ENCODE peak calls at places on chromosomes 2 and 18, in six cellular contexts. U, F, V, X, Z and B are unnamed samples.

GRCh38 chr2:95389256-95390119 is 13.0 kb upstream of the FAHD2A start:
- DNase-seq in V (peak), F (peak), Z (no peak), X (peak), U (no peak), B (peak)

GRCh38 chr2:128832946-128833560 is 514.4 kb upstream of the HS6ST1 start:
- DNase-seq in F (peak), U (no peak), Z (no peak), X (no peak), V (no peak), B (no peak)

GRCh38 chr2:130390460-130391057 is 34.7 kb downstream of the PTPN18 start:
- DNase-seq in X (no peak), U (no peak), V (no peak), Z (no peak), F (no peak), B (no peak)

GRCh38 chr2:166900700-166901099 is 12.4 kb downstream of the XIRP2 start:
- DNase-seq in F (no peak), Z (no peak), X (no peak), V (peak), U (peak), B (no peak)

GRCh38 chr2:237343993-237344392 is 70.0 kb downstream of the COL6A3 start:
- DNase-seq in U (no peak), X (no peak), V (no peak), Z (no peak), F (no peak), B (no peak)

GRCh38 chr2:74814102-74814501 is 19.8 kb upstream of the HK2 start:
- DNase-seq in V (no peak), F (no peak), X (no peak), Z (no peak), U (peak), B (no peak)

GRCh38 chr2:6769346-6769745 is 96.4 kb downstream of the CMPK2 start:
- DNase-seq in F (no peak), X (no peak), U (no peak), Z (no peak), V (no peak), B (no peak)

GRCh38 chr2:95276244-95276887 is 2.1 kb downstream of the PROM2 start:
- DNase-seq in X (no peak), V (no peak), F (no peak), U (no peak), Z (no peak), B (no peak)

GRCh38 chr2:10884530-10885478 is 26.9 kb upstream of the KCNF1 start:
- DNase-seq in V (no peak), X (no peak), F (no peak), U (peak), Z (peak), B (no peak)

GRCh38 chr2:1973636-1974035 is 229.3 kb upstream of the PXDN start:
- DNase-seq in V (no peak), X (no peak), U (no peak), Z (no peak), F (no peak), B (no peak)

GRCh38 chr2:240293865-240294461 is 141.5 kb upstream of the GPC1 start:
- DNase-seq in F (peak), V (no peak), X (no peak), Z (no peak), U (no peak), B (no peak)

GRCh38 chr2:28469304-28469703 is 26.6 kb upstream of the PLB1 start:
- DNase-seq in Z (no peak), X (no peak), F (no peak), U (no peak), V (no peak), B (no peak)

GRCh38 chr18:25109484-25109883 is 242.5 kb downstream of the ZNF521 start:
- DNase-seq in V (no peak), F (no peak), Z (no peak), U (no peak), X (no peak), B (no peak)

GRCh38 chr18:58268849-58269248 is 224.8 kb downstream of the NEDD4L start:
- DNase-seq in F (no peak), Z (no peak), U (no peak), V (peak), X (no peak), B (no peak)

GRCh38 chr2:239247401-239248245 is 153.2 kb downstream of the HDAC4 start:
- DNase-seq in X (no peak), F (no peak), U (peak), Z (no peak), V (no peak), B (no peak)

GRCh38 chr2:191382801-191383200 is 137.6 kb downstream of the MYO1B start:
- DNase-seq in X (no peak), V (no peak), U (peak), F (no peak), Z (no peak), B (no peak)

GRCh38 chr2:217840522-217840921 is 162.3 kb downstream of the TNS1 start:
- DNase-seq in U (no peak), F (no peak), V (no peak), X (no peak), Z (no peak), B (no peak)

GRCh38 chr2:42575458-42576064 is 7.1 kb downstream of the MTA3 start:
- DNase-seq in Z (no peak), F (no peak), U (no peak), X (no peak), V (no peak), B (no peak)

GRCh38 chr2:90207454-90208058 is 1516.1 kb downstream of the RPIA start:
- DNase-seq in U (peak), X (peak), Z (peak), F (peak), V (peak), B (peak)

GRCh38 chr2:235300368-235301201 is 193.3 kb upstream of the AGAP1 start:
- DNase-seq in F (no peak), Z (no peak), X (no peak), V (no peak), U (no peak), B (no peak)

GRCh38 chr2:30272761-30273573 is 41.6 kb downstream of the LBH start:
- DNase-seq in F (no peak), U (no peak), X (no peak), V (no peak), Z (no peak), B (no peak)

GRCh38 chr2:160533482-160533881 is 39.9 kb upstream of the RBMS1 start:
- DNase-seq in V (no peak), X (no peak), F (no peak), Z (no peak), U (no peak), B (no peak)

GRCh38 chr18:23191952-23192662 is 56.8 kb downstream of the CABLES1 start:
- DNase-seq in X (no peak), V (no peak), Z (no peak), U (no peak), F (peak), B (no peak)

GRCh38 chr2:213274143-213274542 is 10.1 kb upstream of the SPAG16 start:
- DNase-seq in V (no peak), F (no peak), Z (no peak), U (no peak), X (no peak), B (no peak)

GRCh38 chr2:9021563-9022211 is 18.2 kb upstream of the MBOAT2 start:
- DNase-seq in F (no peak), V (no peak), Z (no peak), U (no peak), X (no peak), B (no peak)

GRCh38 chr2:180130403-180130802 is 123.3 kb upstream of the CWC22 start:
- DNase-seq in U (no peak), Z (no peak), V (no peak), F (no peak), X (no peak), B (no peak)

GRCh38 chr2:28166956-28167355 is 225.7 kb upstream of the FOSL2 start:
- DNase-seq in U (no peak), Z (no peak), X (no peak), F (no peak), V (no peak), B (no peak)

GRCh38 chr2:196592331-196592911 is 47.1 kb upstream of the CCDC150 start:
- DNase-seq in U (no peak), F (no peak), X (peak), V (no peak), Z (no peak), B (no peak)

GRCh38 chr2:191105082-191105481 is 45.7 kb downstream of the STAT4 start:
- DNase-seq in X (no peak), Z (no peak), V (no peak), U (no peak), F (no peak), B (no peak)

GRCh38 chr2:1143129-1143528 is 192.5 kb downstream of the SNTG2 start:
- DNase-seq in U (no peak), V (no peak), Z (no peak), X (no peak), F (no peak), B (no peak)

GRCh38 chr18:48638896-48639771 is 100.3 kb downstream of the CTIF start:
- DNase-seq in F (no peak), V (no peak), Z (no peak), X (no peak), U (no peak), B (no peak)

GRCh38 chr18:27615345-27615844 is 430.3 kb upstream of the CHST9 start:
- DNase-seq in X (no peak), F (no peak), U (no peak), V (no peak), Z (no peak), B (no peak)

GRCh38 chr2:557635-558301 is 119.4 kb downstream of the TMEM18 start:
- DNase-seq in Z (no peak), V (peak), X (no peak), F (peak), U (no peak), B (no peak)

GRCh38 chr2:239154971-239155805 is 245.6 kb downstream of the HDAC4 start:
- DNase-seq in U (no peak), Z (no peak), X (no peak), V (no peak), F (no peak), B (no peak)

GRCh38 chr18:62435435-62436031 is 87.3 kb upstream of the ZCCHC2 start:
- DNase-seq in X (no peak), Z (no peak), F (peak), U (peak), V (no peak), B (no peak)

GRCh38 chr18:61635901-61636528 is 256.8 kb downstream of the RNF152 start:
- DNase-seq in F (peak), U (peak), V (peak), X (peak), Z (no peak), B (no peak)

GRCh38 chr2:186950694-186951093 is 101.7 kb upstream of the ZSWIM2 start:
- DNase-seq in V (no peak), F (no peak), Z (no peak), X (no peak), U (no peak), B (no peak)

DNA sequence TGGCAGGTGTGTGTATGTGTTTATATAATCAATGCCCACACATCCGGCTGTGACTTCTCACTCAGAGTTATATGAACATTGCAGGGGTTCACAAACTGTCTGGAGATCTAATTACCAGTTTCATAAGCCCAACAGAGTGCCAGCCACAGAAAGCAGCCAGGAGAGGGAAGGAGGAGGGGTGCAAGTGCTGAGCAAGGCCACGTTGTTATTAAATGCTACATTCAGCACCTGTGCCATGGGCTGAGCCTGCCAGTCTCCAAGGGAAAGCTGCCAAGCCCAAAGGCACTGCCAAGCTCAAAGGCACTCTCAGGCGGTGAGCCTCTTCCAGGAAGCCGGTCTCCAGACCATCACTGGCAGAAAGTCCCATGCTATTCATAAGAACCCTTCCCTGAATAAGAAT is 17.4 kb downstream of the XDH start:
- DNase-seq in Z (no peak), U (no peak), X (no peak), V (no peak), F (no peak), B (no peak)
- TF ChIP-seq TAF1 in Z (no peak), U (no peak), X (no peak), V (no peak), F (no peak), B (no peak)

GRCh38 chr18:70291295-70291574 is 2.4 kb downstream of the SOCS6 start:
- DNase-seq in V (no peak), X (no peak), Z (no peak), F (no peak), U (no peak), B (no peak)
- TF ChIP-seq POLR2AphosphoS5 in V (no peak), X (no peak), Z (no peak), F (no peak), U (no peak), B (no peak)

DNA sequence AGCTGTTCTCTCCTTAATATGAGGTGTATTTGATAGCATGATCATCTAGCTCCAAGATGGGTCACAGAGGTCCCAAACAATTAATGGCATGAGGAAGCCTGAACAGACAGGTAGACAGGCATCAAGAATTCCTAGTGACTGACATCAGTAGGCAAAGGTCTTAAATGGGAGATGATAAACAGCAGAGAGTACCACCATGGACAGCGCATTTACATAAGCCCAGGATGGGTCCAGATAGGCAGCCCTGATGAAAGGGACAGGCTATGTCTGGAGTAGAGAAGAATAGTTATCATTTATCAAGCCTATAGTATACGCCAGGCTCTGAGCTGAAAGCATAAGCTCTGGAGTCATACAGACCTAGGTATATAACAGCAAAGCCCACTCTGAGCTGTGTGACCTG is 434.7 kb upstream of the SETBP1 start:
- DNase-seq in X (no peak), U (no peak), V (no peak), Z (no peak), F (no peak), B (no peak)
- TF ChIP-seq TAF1 in X (no peak), U (no peak), V (no peak), Z (no peak), F (no peak), B (no peak)

GRCh38 chr18:74497308-74497640 is 1.1 kb downstream of the CNDP2 start:
- DNase-seq in V (no peak), X (no peak), F (no peak), U (peak), Z (no peak), B (no peak)

GRCh38 chr18:74499633-74500032 is 3.5 kb downstream of the CNDP2 start:
- DNase-seq in X (peak), F (no peak), Z (peak), U (no peak), V (peak), B (no peak)

GRCh38 chr18:74496508-74497307 is 545 bp downstream of the CNDP2 start:
- DNase-seq in X (no peak), Z (no peak), V (peak), F (peak), U (peak), B (no peak)

GRCh38 chr18:74498712-74499629 is 2.8 kb downstream of the CNDP2 start:
- DNase-seq in Z (peak), X (peak), F (no peak), U (no peak), V (peak), B (no peak)

GRCh38 chr18:74497778-74498177 is 1.6 kb downstream of the CNDP2 start:
- DNase-seq in X (no peak), V (no peak), U (no peak), F (no peak), Z (no peak), B (no peak)
- TF ChIP-seq POLR2AphosphoS5 in X (no peak), V (no peak), U (no peak), F (no peak), Z (no peak), B (no peak)

GRCh38 chr2:232239956-232240681 is 138.4 kb upstream of the ALPP start:
- DNase-seq in U (no peak), F (no peak), X (no peak), V (no peak), Z (no peak), B (no peak)
- TF ChIP-seq TAF1 in U (no peak), F (no peak), X (no peak), V (no peak), Z (no peak), B (no peak)

GRCh38 chr2:66885775-66886402 is 451.0 kb downstream of the MEIS1 start:
- DNase-seq in Z (no peak), V (no peak), U (no peak), X (no peak), F (no peak), B (no peak)

GRCh38 chr2:66888246-66888645 is 453.3 kb downstream of the MEIS1 start:
- DNase-seq in V (no peak), Z (no peak), F (no peak), X (no peak), U (no peak), B (no peak)

GRCh38 chr2:66890286-66890812 is 455.4 kb downstream of the MEIS1 start:
- DNase-seq in F (no peak), U (no peak), V (no peak), Z (no peak), X (no peak), B (no peak)

GRCh38 chr2:66888791-66889631 is 454.1 kb downstream of the MEIS1 start:
- DNase-seq in Z (no peak), X (no peak), F (no peak), U (no peak), V (no peak), B (no peak)

DNA sequence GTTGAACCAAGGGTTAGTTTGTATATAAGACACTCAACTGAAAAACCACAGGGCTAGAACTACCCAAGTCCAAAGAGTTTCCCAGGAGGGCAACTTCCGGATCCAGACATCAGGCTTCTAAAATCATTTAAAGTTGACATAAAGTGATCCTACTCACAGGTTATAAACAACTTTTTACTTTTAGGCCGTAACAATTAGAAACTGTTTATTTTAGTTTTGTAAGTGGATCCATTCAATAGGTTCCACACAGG is 454.6 kb downstream of the MEIS1 start:
- DNase-seq in X (no peak), Z (no peak), F (no peak), U (no peak), V (no peak), B (no peak)
- TF ChIP-seq POLR2AphosphoS5 in X (no peak), Z (no peak), F (no peak), U (no peak), V (no peak), B (no peak)